ENCODE peak calls at places on chromosomes 6 and 20, in four cellular contexts. Z is HCT116, V is K562, T is HepG2. X is an unnamed sample. For H3K4me1, the result is how much of the 10 kb centered on the place peaks cover.

GRCh38 chr6:20827798-20828197 is 293.5 kb downstream of the CDKAL1 start:
- DNase-seq in Z (no peak), V (no peak), T (no peak), X (no peak)

GRCh38 chr20:22962567-22963439 is 72.3 kb upstream of the SSTR4 start:
- DNase-seq in Z (no peak), V (no peak), T (no peak), X (no peak)

GRCh38 chr6:107132330-107132954 is 17.1 kb upstream of the BEND3 start:
- DNase-seq in Z (peak), V (peak), T (peak), X (peak)

GRCh38 chr6:18386302-18386976 is 711 bp upstream of the RNF144B start:
- DNase-seq in Z (no peak), V (no peak), T (peak), X (no peak)

GRCh38 chr20:35302421-35303335 is 10.5 kb upstream of the FAM83C start:
- DNase-seq in Z (no peak), V (no peak), T (no peak), X (no peak)

GRCh38 chr6:128597004-128597403 is 76.6 kb upstream of the PTPRK start:
- DNase-seq in Z (no peak), V (no peak), T (no peak), X (no peak)

GRCh38 chr6:2803731-2804429 is 37.8 kb downstream of the SERPINB1 start:
- DNase-seq in Z (no peak), V (no peak), T (no peak), X (no peak)

GRCh38 chr20:5192570-5193431 is 66.0 kb downstream of the CDS2 start:
- DNase-seq in Z (no peak), V (no peak), T (no peak), X (no peak)

GRCh38 chr6:67450641-67451040 is 1184.4 kb upstream of the ADGRB3 start:
- DNase-seq in Z (no peak), V (no peak), T (no peak), X (no peak)

GRCh38 chr6:106961136-106961535 is 13.4 kb downstream of the CD24 start:
- DNase-seq in Z (no peak), V (no peak), T (no peak), X (no peak)

GRCh38 chr6:41503841-41504525 is 42.2 kb upstream of the FOXP4 start:
- DNase-seq in Z (no peak), V (no peak), T (peak), X (peak)

GRCh38 chr6:98384766-98385165 is 449.6 kb upstream of the POU3F2 start:
- DNase-seq in Z (no peak), V (no peak), T (no peak), X (no peak)

GRCh38 chr20:1423625-1424106 is 30.8 kb upstream of the FKBP1A start:
- DNase-seq in Z (peak), V (peak), T (peak), X (no peak)

GRCh38 chr6:36659271-36659670 is 19.2 kb upstream of the CDKN1A start:
- DNase-seq in Z (no peak), V (no peak), T (no peak), X (no peak)

GRCh38 chr20:54623923-54624569 is 148.7 kb downstream of the DOK5 start:
- DNase-seq in Z (no peak), V (no peak), T (no peak), X (no peak)

GRCh38 chr20:8152183-8152582 is 20.1 kb downstream of the PLCB1 start:
- DNase-seq in Z (no peak), V (no peak), T (no peak), X (no peak)

GRCh38 chr20:48769111-48769879 is 58.5 kb downstream of the PREX1 start:
- DNase-seq in Z (no peak), V (peak), T (no peak), X (no peak)

GRCh38 chr6:28370440-28370839 is 20.7 kb downstream of the ZKSCAN3 start:
- DNase-seq in Z (no peak), V (no peak), T (no peak), X (no peak)

GRCh38 chr6:2940010-2940850 is 31.1 kb downstream of the SERPINB6 start:
- DNase-seq in Z (no peak), V (no peak), T (peak), X (no peak)

GRCh38 chr6:123393333-123393732 is 243.4 kb downstream of the TRDN start:
- DNase-seq in Z (no peak), V (peak), T (peak), X (no peak)

GRCh38 chr6:110654096-110654820 is 161.0 kb downstream of the CDK19 start:
- DNase-seq in Z (no peak), V (no peak), T (peak), X (no peak)

GRCh38 chr6:51019785-51020184 is 201.1 kb downstream of the TFAP2B start:
- DNase-seq in Z (no peak), V (no peak), T (no peak), X (no peak)

GRCh38 chr6:138493413-138493812 is 5.9 kb downstream of the NHSL1 start:
- DNase-seq in Z (no peak), V (no peak), T (no peak), X (no peak)

DNA sequence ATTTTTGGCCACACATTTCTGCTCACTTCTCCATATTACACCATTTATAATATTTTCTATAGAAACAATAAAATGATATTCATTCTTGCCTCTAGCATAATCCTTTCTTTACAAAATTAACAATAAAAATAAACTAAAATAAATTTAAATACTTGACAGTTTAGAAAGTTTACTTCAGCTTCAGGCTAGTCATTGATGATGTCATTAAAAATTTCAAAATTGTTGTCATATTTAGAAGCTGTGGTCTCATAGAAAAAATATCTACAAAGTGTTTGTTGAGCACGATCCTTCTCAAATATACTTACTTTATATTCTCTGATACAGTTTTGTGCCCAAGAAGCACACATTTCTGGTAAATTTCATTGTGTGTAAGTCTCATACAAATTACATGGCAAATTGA is 717.4 kb upstream of the CITED2 start:
- DNase-seq in Z (no peak), V (no peak), T (no peak), X (no peak)
- TF ChIP-seq YY1 in Z (no peak), V (no peak), T (no peak), X (no peak)

DNA sequence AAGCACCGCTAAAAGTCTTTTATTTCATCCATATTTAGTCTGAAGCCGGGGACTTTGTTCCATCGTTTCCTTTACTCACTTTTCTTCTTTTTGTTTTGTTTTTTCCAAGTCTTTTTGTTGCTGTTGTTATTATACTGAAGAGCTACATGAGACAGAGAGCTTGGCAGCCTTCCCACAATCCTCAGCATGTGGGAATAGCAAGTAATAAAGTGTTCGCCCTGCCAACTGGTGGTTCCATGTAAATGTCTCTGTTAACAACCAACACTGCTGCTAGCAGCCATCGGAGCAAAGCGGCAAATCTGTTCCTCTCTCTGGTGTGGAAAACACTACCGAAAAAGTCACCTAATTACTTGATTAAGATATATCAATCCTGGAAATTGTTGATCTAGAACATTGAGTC is 437.8 kb upstream of the ID4 start:
- DNase-seq in Z (no peak), V (no peak), T (no peak), X (no peak)
- H3K4me1 ChIP-seq in Z (under half), V (under half), T (under half), X (under half)

DNA sequence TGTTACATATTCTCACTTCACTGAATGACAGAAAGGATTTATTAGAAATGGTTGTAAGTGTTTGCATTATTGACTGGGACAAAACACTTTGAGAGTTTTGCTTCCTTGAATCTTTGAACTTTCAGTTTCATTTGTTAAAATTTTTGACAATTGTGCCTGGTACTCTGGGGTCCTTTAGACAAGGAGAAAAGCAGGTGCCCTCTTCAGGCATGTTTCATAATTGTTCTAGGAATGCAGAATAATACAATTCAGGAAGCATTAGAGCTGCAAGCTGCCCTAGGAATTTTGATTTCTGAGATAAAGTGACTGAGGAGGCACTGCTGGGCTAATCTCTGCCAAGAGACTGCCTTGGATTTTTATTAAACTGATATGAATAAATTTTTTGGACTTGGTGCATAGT is 49.7 kb downstream of the TOP1 start:
- DNase-seq in Z (no peak), V (peak), T (peak), X (peak)
- TF ChIP-seq YY1 in Z (no peak), V (no peak), T (no peak), X (no peak)

GRCh38 chr6:43772571-43773049 is 2.6 kb downstream of the VEGFA start:
- DNase-seq in Z (no peak), V (peak), T (peak), X (peak)

GRCh38 chr6:43773981-43774775 is 4.2 kb downstream of the VEGFA start:
- DNase-seq in Z (no peak), V (no peak), T (no peak), X (no peak)

GRCh38 chr6:43774776-43775583 is 5.0 kb downstream of the VEGFA start:
- DNase-seq in Z (no peak), V (peak), T (peak), X (peak)

GRCh38 chr6:43771858-43772570 is 2.0 kb downstream of the VEGFA start:
- DNase-seq in Z (no peak), V (peak), T (peak), X (peak)

DNA sequence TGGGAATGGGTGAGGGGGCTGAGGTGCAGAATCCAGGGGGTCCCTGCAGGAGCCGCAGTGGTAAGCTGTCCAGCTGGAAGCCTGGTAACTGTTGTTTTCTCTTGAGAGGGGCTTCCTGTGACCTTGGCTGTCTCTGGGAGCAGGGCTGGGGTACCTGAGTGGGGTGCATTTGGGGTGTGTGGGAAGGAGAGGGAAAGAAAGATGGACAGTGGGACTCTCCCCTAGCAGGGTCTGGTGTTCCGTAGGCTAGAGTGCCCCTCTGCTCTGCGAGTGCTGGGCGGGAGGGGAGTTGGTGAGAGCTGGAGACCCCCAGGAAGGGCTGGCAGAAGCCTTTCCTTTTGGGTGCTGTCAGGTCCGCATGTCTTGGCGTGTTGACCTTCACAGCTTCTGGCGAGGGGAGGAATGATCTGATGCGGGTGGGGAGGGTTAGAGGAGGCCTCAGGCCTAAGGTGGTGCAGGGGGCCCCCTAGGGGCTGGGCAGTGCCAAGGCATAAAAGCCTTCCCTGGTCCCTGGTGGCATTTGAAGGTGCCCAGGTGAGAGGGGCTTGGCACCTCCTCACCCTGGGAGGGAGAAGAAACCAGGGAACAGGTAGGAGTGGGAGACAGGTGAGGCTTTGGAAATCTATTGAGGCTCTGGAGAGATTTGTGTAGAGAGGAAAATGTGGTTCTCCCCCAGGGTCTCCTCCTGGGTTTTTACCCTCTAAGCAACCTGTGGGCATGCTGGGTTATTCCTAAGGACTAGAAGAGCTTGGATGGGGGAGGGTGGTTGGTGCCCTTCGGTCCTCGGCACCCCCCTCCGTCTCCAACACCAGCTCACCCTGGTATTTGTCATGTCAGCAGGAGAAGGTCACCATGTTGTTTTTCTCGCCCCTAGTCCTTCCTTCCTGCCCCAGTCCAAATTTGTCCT is 3.3 kb downstream of the VEGFA start:
- DNase-seq in Z (peak), V (peak), T (peak), X (peak)
- H3K4me1 ChIP-seq in Z (half or more), V (half or more), T (half or more), X (under half)

GRCh38 chr20:14632906-14633305 is 295.5 kb upstream of the FLRT3 start:
- DNase-seq in Z (no peak), V (no peak), T (peak), X (no peak)
- TF ChIP-seq YY1 in Z (no peak), V (no peak), T (no peak), X (no peak)

DNA sequence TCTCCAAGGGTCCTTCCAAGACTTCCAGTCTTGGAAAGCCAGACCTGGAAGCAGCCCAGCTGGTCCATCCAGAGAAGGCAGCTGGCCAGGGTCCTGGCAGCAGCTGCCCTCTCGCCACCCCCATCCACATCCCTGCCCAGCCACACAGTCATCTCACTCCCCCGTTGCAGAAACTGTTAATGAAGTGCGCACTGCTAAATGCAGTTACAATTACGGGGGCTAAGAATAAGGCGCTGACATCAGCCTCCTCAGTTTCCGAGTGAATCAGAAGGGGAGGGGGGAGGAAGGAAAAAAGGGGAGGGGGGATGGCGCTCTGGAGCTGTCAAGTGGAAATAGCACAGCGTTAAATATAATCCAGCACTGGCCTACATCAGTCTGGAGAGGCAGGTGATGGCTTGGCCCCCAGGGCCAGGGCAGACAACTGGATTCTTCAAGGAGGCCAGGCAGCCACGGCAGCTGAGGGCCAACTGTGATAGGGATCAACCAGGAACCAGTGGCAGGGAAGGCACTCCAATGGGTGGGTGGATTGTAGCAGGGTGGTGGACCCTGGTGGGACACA is 6.9 kb downstream of the RIMS4 start:
- DNase-seq in Z (no peak), V (no peak), T (no peak), X (no peak)
- H3K4me1 ChIP-seq in Z (under half), V (under half), T (under half), X (under half)

DNA sequence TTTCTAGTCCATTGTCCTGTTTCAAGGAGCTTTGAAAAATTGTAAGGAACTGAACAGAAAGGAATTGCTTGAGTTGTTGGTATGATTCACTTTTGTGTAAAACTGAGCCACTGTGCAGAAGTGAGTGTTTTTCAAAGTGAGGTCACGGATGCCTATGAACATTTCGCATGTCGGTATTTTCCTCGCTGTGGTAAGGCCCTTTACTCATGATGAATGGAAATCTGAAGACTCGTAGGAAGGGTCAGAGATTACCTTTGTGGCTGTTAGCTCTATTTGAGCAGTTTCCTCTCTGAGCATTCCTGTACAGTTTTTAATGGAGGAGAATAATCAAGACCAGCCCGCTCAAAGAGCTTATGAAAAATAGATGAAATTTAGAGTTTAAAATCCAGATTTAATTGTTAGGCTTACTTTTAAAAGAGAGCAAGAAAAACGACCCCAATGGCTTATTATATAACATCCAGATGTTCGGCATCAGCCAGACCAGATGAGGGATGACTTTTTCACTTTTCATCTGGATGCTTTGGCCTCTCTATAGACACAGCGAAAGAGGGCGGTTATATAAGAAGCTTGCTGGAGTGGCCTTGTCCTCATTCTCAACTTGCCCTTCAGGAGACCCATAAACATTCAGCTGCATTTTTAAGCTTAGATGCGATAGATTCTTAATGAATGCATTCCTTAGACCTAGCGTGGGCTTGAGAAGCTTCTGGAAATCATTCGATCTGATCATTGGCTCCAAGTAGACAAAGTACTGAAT is 99.5 kb downstream of the CD83 start:
- DNase-seq in Z (no peak), V (no peak), T (no peak), X (no peak)
- TF ChIP-seq YY1 in Z (no peak), V (no peak), T (no peak), X (no peak)

DNA sequence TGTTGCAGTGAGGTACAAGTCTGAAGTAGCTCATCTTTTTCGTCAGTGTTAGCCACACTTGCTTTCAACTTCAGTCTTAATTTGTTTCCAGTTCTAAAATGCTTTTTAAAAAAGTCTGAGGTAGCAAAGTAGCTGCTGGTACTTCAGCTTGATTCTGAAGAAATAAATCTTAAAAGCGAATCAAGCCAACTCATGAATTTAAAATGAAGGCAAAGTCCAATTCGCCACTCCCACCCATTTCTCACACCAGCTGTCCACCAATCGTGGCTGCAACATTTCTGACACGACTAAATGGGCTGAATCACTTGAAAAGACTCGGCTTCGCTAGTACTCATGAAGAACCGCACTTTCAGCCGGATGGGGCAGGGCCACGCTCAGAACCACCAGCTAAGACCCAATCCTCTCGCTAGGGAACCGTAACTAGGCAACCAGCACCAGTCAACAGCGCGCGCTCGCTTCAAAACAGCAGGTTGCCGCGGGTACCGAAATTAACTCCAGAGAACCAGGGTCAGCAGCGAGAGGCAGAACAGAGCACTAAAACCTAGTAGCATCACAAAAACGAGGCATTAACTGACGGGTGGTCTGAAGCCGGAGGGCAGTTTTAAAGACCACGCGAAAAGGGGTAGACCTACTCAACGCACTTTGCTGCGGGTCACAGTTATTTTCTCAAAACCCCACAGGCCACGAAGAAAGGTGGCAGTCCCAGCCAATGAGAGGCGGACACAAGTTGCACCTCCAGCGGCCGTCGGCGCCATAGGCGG is 900 bp downstream of the BCLAF1 start:
- DNase-seq in Z (peak), V (peak), T (peak), X (peak)
- H3K4me1 ChIP-seq in Z (under half), V (under half), T (under half), X (under half)

X was measured in SK-N-SH.